ENCODE peak calls at places on chromosomes 5 and 9, in five cellular contexts. X is IMR-90, H is Karpas-422, C is heart left ventricle, E is HAP-1. R is an unnamed sample. For H3K4me1, the result is how much of the 10 kb centered on the place peaks cover.

GRCh38 chr9:16221822-16222547 is 648.5 kb downstream of the BNC2 start:
- DNase-seq in X (no peak), H (no peak), C (no peak), E (peak), R (no peak)

GRCh38 chr9:121267689-121268597 is at the start of gene GSN:
- DNase-seq in X (peak), H (peak), C (peak), E (peak), R (no peak)

GRCh38 chr5:57804500-57804899 is 321.9 kb upstream of the ACTBL2 start:
- DNase-seq in X (no peak), H (no peak), C (no peak), E (no peak), R (no peak)

GRCh38 chr5:53069626-53070025 is 39.9 kb downstream of the MOCS2 start:
- DNase-seq in X (peak), H (no peak), C (no peak), E (no peak), R (no peak)

GRCh38 chr5:159911349-159911748 is 4.9 kb upstream of the ADRA1B start:
- DNase-seq in X (no peak), H (no peak), C (no peak), E (no peak), R (no peak)

GRCh38 chr9:121239071-121239470 is 28.9 kb upstream of the GSN start:
- DNase-seq in X (peak), H (no peak), C (no peak), E (no peak), R (no peak)

GRCh38 chr5:8517461-8517860 is 648.5 kb downstream of the MTRR start:
- DNase-seq in X (peak), H (no peak), C (no peak), E (no peak), R (no peak)

GRCh38 chr5:78985407-78986223 is 505 bp upstream of the ARSB start:
- DNase-seq in X (peak), H (peak), C (peak), E (peak), R (no peak)

GRCh38 chr5:113147088-113147487 is 170.5 kb downstream of the DCP2 start:
- DNase-seq in X (peak), H (no peak), C (no peak), E (no peak), R (no peak)

GRCh38 chr9:136585531-136586120 is 39.8 kb upstream of the NOTCH1 start:
- DNase-seq in X (no peak), H (no peak), C (no peak), E (no peak), R (no peak)

GRCh38 chr5:122142480-122142879 is 13.1 kb downstream of the ZNF474 start:
- DNase-seq in X (peak), H (no peak), C (no peak), E (no peak), R (no peak)

GRCh38 chr5:177503351-177504085 is 6.1 kb downstream of the DOK3 start:
- DNase-seq in X (no peak), H (no peak), C (no peak), E (no peak), R (no peak)
- H3K4me1 ChIP-seq in X (under half), H (half or more), C (under half), E (under half), R (under half)

GRCh38 chr9:130185494-130186005 is 13.3 kb downstream of the NCS1 start:
- DNase-seq in X (peak), H (no peak), C (no peak), E (no peak), R (no peak)

GRCh38 chr9:130186839-130187522 is 14.8 kb downstream of the NCS1 start:
- DNase-seq in X (peak), H (no peak), C (no peak), E (no peak), R (no peak)

GRCh38 chr9:130188860-130189481 is 16.8 kb downstream of the NCS1 start:
- DNase-seq in X (no peak), H (no peak), C (no peak), E (no peak), R (no peak)

GRCh38 chr9:130186051-130186450 is 13.8 kb downstream of the NCS1 start:
- DNase-seq in X (peak), H (no peak), C (no peak), E (no peak), R (no peak)

GRCh38 chr9:130187523-130187846 is 15.3 kb downstream of the NCS1 start:
- DNase-seq in X (no peak), H (no peak), C (no peak), E (no peak), R (no peak)
- H3K4me3 ChIP-seq in X (no peak), H (no peak), C (no peak), E (no peak), R (no peak)

GRCh38 chr9:93061260-93061751 is 2.8 kb downstream of the SUSD3 start:
- DNase-seq in X (no peak), H (no peak), C (no peak), E (no peak), R (no peak)
- H3K4me1 ChIP-seq in X (under half), H (under half), C (under half), E (under half), R (under half)

GRCh38 chr9:127755558-127756060 is 20.5 kb upstream of the TOR2A start:
- DNase-seq in X (no peak), H (no peak), C (no peak), E (no peak), R (no peak)
- H3K4me3 ChIP-seq in X (no peak), H (no peak), C (peak), E (no peak), R (peak)

GRCh38 chr9:134329886-134330285 is 3.6 kb downstream of the RXRA start:
- DNase-seq in X (no peak), H (no peak), C (peak), E (no peak), R (no peak)
- H3K4me1 ChIP-seq in X (half or more), H (under half), C (half or more), E (under half), R (under half)

R was measured in iPS DF 6.9.